ENCODE peak calls at places on chromosome 18, in nine cellular contexts. J is NCI-H1436 treated with DMSO at 0.1 percent for 48 hours; U is hepatocyte; T is AG09319; N is ACHN; I is IMR-90; Y is nephron progenitor cell; W is activated CD4-positive, alpha-beta T cell treated with anti-CD3 and anti-CD28 coated beads for 24 hours; P is AG20443. R is an unnamed sample.

GRCh38 chr18:46378126-46378863 is 274.1 kb downstream of the HAUS1 start:
- DNase-seq in J (no peak), U (no peak), T (no peak), N (no peak), I (no peak), Y (no peak), W (no peak), P (no peak), R (no peak)

GRCh38 chr18:46622999-46623398 is 34.0 kb downstream of the LOXHD1 start:
- DNase-seq in J (no peak), U (no peak), T (no peak), N (peak; percentile 35), I (peak; percentile 15), Y (no peak), W (no peak), P (peak; percentile 13), R (peak; percentile 5)

GRCh38 chr18:2627821-2628276 is 27.7 kb upstream of the SMCHD1 start:
- DNase-seq in J (no peak), U (peak; percentile 29), T (no peak), N (peak; percentile 4), I (peak; percentile 41), Y (no peak), W (no peak), P (no peak), R (no peak)

GRCh38 chr18:11962586-11962985 is 18.7 kb upstream of the IMPA2 start:
- DNase-seq in J (no peak), U (no peak), T (no peak), N (no peak), I (no peak), Y (no peak), W (no peak), P (no peak), R (no peak)

GRCh38 chr18:48819276-48819675 is 131.5 kb downstream of the SMAD7 start:
- DNase-seq in J (no peak), U (no peak), T (no peak), N (no peak), I (no peak), Y (no peak), W (no peak), P (no peak), R (no peak)

GRCh38 chr18:55152801-55153200 is 193.5 kb upstream of the CCDC68 start:
- DNase-seq in J (no peak), U (no peak), T (no peak), N (no peak), I (peak; percentile 73), Y (no peak), W (no peak), P (no peak), R (no peak)

GRCh38 chr18:46867471-46868170 is 49.7 kb downstream of the PIAS2 start:
- DNase-seq in J (no peak), U (no peak), T (no peak), N (no peak), I (no peak), Y (no peak), W (no peak), P (no peak), R (no peak)

GRCh38 chr18:76736309-76736708 is 86.0 kb upstream of the ZNF236 start:
- DNase-seq in J (no peak), U (no peak), T (no peak), N (no peak), I (no peak), Y (no peak), W (no peak), P (no peak), R (no peak)

GRCh38 chr18:7940976-7941375 is 373.9 kb downstream of the PTPRM start:
- DNase-seq in J (no peak), U (no peak), T (no peak), N (no peak), I (no peak), Y (no peak), W (no peak), P (no peak), R (no peak)

GRCh38 chr18:46630160-46630559 is 26.9 kb downstream of the LOXHD1 start:
- DNase-seq in J (no peak), U (no peak), T (no peak), N (no peak), I (peak; percentile 2), Y (no peak), W (no peak), P (no peak), R (no peak)

R was measured in SW 1271.